ENCODE peak calls at places on chromosomes 5 and 9, in five cellular contexts. V is PC-3, W is PC-9, C is neural progenitor cell, Q is MM.1S. X is an unnamed sample.

GRCh38 chr9:27383524-27383923 is 86.6 kb upstream of the EQTN start:
- DNase-seq in V (no peak), W (no peak), C (no peak), Q (no peak), X (no peak)

GRCh38 chr5:107957023-107957422 is 286.3 kb upstream of the EFNA5 start:
- DNase-seq in V (no peak), W (no peak), C (peak; percentile 55), Q (no peak), X (no peak)

GRCh38 chr9:26656003-26656940 is 236.3 kb downstream of the CAAP1 start:
- DNase-seq in V (peak; percentile 44), W (peak; percentile 1), C (peak; percentile 70), Q (no peak), X (no peak)

GRCh38 chr5:31366941-31367340 is 165.0 kb downstream of the DROSHA start:
- DNase-seq in V (no peak), W (no peak), C (no peak), Q (no peak), X (no peak)

GRCh38 chr5:39517800-39518199 is 93.0 kb upstream of the DAB2 start:
- DNase-seq in V (peak; percentile 94), W (peak; percentile 30), C (no peak), Q (no peak), X (no peak)

GRCh38 chr5:76326559-76327351 is 76.3 kb upstream of the IQGAP2 start:
- DNase-seq in V (no peak), W (no peak), C (peak; percentile 78), Q (no peak), X (no peak)

GRCh38 chr5:93359296-93359957 is 221.6 kb downstream of the NR2F1-AS1 start:
- DNase-seq in V (peak; percentile 98), W (peak; percentile 61), C (no peak), Q (no peak), X (no peak)

GRCh38 chr5:137498301-137498735 is 808 bp downstream of the SPOCK1 start:
- DNase-seq in V (peak; percentile 4), W (no peak), C (peak; percentile 69), Q (no peak), X (no peak)

GRCh38 chr5:179316111-179316551 is 29.1 kb downstream of the ADAMTS2 start:
- DNase-seq in V (no peak), W (no peak), C (no peak), Q (no peak), X (no peak)

GRCh38 chr5:84436866-84437265 is 52.2 kb upstream of the EDIL3 start:
- DNase-seq in V (peak; percentile 5), W (no peak), C (no peak), Q (no peak), X (no peak)

GRCh38 chr5:112848116-112848811 is 12.8 kb upstream of the SRP19 start:
- DNase-seq in V (peak; percentile 66), W (no peak), C (peak; percentile 78), Q (peak; percentile 81), X (no peak)

GRCh38 chr9:23830949-23831730 is 5.1 kb upstream of the ELAVL2 start:
- DNase-seq in V (no peak), W (no peak), C (peak; percentile 61), Q (no peak), X (no peak)
- TF ChIP-seq EZH2 in V (no peak), W (no peak), C (peak; percentile 58), Q (no peak), X (no peak)

GRCh38 chr5:55219770-55220169 is 7.3 kb downstream of the MCIDAS start:
- DNase-seq in V (no peak), W (no peak), C (no peak), Q (no peak), X (no peak)
- TF ChIP-seq EZH2 in V (no peak), W (no peak), C (no peak), Q (no peak), X (no peak)

GRCh38 chr5:80959768-80960442 is at the start of gene RASGRF2:
- DNase-seq in V (no peak), W (no peak), C (peak; percentile 88), Q (no peak), X (no peak)
- TF ChIP-seq EZH2 in V (no peak), W (no peak), C (peak; percentile 60), Q (no peak), X (no peak)

GRCh38 chr9:97848582-97849237 is 4.3 kb upstream of the FOXE1 start:
- DNase-seq in V (no peak), W (no peak), C (peak; percentile 59), Q (no peak), X (no peak)
- TF ChIP-seq EZH2 in V (no peak), W (no peak), C (peak; percentile 98), Q (no peak), X (no peak)

GRCh38 chr5:139711067-139711851 is 63.1 kb downstream of the CXXC5 start:
- DNase-seq in V (peak; percentile 50), W (peak; percentile 46), C (peak; percentile 86), Q (peak; percentile 63), X (peak; percentile 92)

GRCh38 chr5:139708877-139709586 is 60.9 kb downstream of the CXXC5 start:
- DNase-seq in V (no peak), W (peak; percentile 69), C (peak; percentile 84), Q (no peak), X (no peak)

GRCh38 chr5:139711852-139712171 is 63.7 kb downstream of the CXXC5 start:
- DNase-seq in V (no peak), W (no peak), C (peak; percentile 81), Q (no peak), X (no peak)

GRCh38 chr5:139709587-139710369 is 61.6 kb downstream of the CXXC5 start:
- DNase-seq in V (no peak), W (no peak), C (no peak), Q (no peak), X (peak; percentile 97)

DNA sequence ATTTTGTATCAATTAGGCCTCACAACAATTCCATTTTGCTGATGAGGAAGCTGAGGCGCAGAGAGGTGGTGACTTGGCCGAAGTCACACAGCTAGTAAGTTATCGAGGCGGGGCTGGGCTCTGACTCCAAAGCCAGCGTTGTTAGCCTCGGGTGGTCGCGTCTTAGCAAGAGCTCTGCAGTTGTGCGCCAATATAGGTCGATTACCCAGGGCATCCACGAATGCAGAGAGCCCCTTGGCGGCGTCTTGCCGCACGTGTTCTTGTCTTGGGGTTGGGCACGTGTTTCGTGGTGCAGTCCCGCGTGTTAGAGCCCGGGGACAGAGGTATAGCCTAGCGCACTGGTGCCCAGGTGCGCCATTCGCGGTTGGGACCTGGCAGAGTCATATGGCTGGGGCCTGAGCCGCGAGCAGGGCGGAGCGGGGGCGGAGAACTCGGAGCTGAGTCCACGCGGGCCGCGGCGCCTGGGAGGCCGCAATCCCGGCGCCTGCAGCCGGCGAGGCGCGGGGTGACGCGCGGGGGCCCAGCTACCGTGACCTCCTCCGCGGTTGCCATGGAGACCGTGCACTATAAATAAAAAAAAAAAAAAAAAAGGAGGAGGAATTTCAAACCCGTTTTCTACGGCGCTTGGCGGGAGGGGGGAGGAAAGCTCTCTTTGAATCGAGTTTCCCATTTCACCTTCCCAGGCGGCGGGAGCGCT is 62.4 kb downstream of the CXXC5 start:
- DNase-seq in V (no peak), W (peak; percentile 44), C (peak; percentile 83), Q (peak; percentile 61), X (peak; percentile 82)
- TF ChIP-seq EZH2 in V (no peak), W (no peak), C (no peak), Q (no peak), X (no peak)

DNA sequence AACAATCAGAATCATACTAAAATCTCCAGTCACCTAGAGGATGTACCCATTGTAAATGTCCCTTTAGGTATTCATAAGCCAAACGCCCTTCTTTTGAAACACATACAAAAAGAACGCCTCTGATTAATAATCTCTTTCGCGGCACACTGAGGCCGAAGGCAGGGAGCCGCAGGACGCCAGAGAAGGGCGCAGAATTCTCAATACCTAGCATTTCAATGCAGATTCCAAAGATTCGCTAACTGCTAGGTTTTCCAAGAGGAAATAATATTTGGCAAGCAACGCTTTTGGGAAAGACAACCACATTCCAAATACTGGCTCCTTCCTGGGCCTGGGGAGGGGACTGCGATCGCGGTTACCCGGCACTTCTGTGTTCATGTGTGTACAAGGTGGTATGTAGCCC is 203.3 kb downstream of the MEF2C start:
- DNase-seq in V (no peak), W (no peak), C (peak; percentile 52), Q (no peak), X (no peak)
- TF ChIP-seq EZH2 in V (no peak), W (no peak), C (peak; percentile 9), Q (no peak), X (no peak)

DNA sequence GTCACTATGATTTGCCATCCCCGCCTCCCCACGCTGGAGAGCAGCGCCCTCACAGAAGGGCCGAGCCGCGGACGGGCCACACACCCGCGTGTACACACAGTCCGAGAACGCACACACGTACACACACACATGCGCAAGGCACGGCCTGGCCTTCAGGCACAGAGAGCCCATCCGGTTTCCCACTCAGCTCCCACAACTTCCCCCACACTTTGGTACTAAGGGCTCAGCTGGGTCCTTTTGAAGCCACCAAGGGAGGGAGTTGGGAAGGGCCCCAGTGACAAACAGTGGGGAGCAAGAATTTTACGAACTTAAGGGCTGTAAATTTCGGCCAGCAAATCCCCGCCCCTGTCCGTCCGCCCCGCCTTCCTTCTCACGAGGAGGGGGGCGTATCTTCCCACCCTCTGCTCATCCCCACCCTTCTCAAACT is 133.3 kb upstream of the HAND1 start:
- DNase-seq in V (no peak), W (no peak), C (peak; percentile 45), Q (no peak), X (no peak)
- TF ChIP-seq EZH2 in V (no peak), W (no peak), C (peak; percentile 65), Q (no peak), X (no peak)

X was measured in DND-41.